ENCODE peak calls at places on chromosomes 6 and 20, in nine cellular contexts. K is neural crest cell, F is suprapubic skin, B is uterus, T is colonic mucosa, M is ovary, R is natural killer cell, E is omental fat pad, U is WERI-Rb-1. C is an unnamed sample.

GRCh38 chr6:168338777-168339176 is 19.2 kb upstream of the DACT2 start:
- DNase-seq in K (no peak), F (no peak), B (no peak), T (no peak), M (no peak), R (no peak), E (no peak), U (no peak), C (no peak)

GRCh38 chr6:154611847-154612246 is 101.4 kb upstream of the CNKSR3 start:
- DNase-seq in K (no peak), F (no peak), B (no peak), T (no peak), M (no peak), R (no peak), E (no peak), U (no peak), C (no peak)

GRCh38 chr20:62363920-62364851 is 2.9 kb downstream of the LAMA5 start:
- DNase-seq in K (no peak), F (no peak), B (peak; percentile 36), T (no peak), M (no peak), R (no peak), E (no peak), U (peak; percentile 48), C (no peak)

GRCh38 chr20:13223731-13224130 is 2.7 kb downstream of the ISM1 start:
- DNase-seq in K (no peak), F (no peak), B (no peak), T (no peak), M (no peak), R (no peak), E (no peak), U (no peak), C (no peak)

GRCh38 chr20:51389543-51389924 is 153.0 kb downstream of the NFATC2 start:
- DNase-seq in K (no peak), F (no peak), B (no peak), T (no peak), M (no peak), R (no peak), E (no peak), U (no peak), C (no peak)

GRCh38 chr6:114000066-114000465 is 29.1 kb upstream of the HDAC2 start:
- DNase-seq in K (no peak), F (no peak), B (no peak), T (no peak), M (no peak), R (no peak), E (no peak), U (no peak), C (peak; percentile 33)

GRCh38 chr20:45969712-45970634 is 2.0 kb downstream of the ZNF335 start:
- DNase-seq in K (no peak), F (peak; percentile 60), B (no peak), T (peak; percentile 56), M (no peak), R (no peak), E (peak; percentile 18), U (peak; percentile 41), C (no peak)

GRCh38 chr6:114327074-114327473 is 15.7 kb downstream of the HS3ST5 start:
- DNase-seq in K (no peak), F (no peak), B (no peak), T (no peak), M (no peak), R (no peak), E (no peak), U (no peak), C (no peak)

GRCh38 chr20:14845199-14846160 is 508.1 kb upstream of the FLRT3 start:
- DNase-seq in K (no peak), F (no peak), B (no peak), T (no peak), M (no peak), R (no peak), E (no peak), U (no peak), C (no peak)

GRCh38 chr20:24565952-24566351 is 96.5 kb downstream of the SYNDIG1 start:
- DNase-seq in K (no peak), F (no peak), B (no peak), T (no peak), M (no peak), R (no peak), E (no peak), U (no peak), C (no peak)

GRCh38 chr6:40376113-40376650 is 211.0 kb downstream of the LRFN2 start:
- DNase-seq in K (no peak), F (no peak), B (no peak), T (no peak), M (no peak), R (no peak), E (no peak), U (no peak), C (peak; percentile 33)

GRCh38 chr6:167580512-167580911 is 246.2 kb upstream of the AFDN start:
- DNase-seq in K (no peak), F (peak; percentile 38), B (no peak), T (no peak), M (no peak), R (no peak), E (no peak), U (no peak), C (no peak)

GRCh38 chr20:62537649-62538292 is 62.0 kb upstream of the GATA5 start:
- DNase-seq in K (no peak), F (no peak), B (no peak), T (no peak), M (no peak), R (no peak), E (no peak), U (no peak), C (no peak)

GRCh38 chr20:9407805-9408421 is 106.5 kb upstream of the LAMP5 start:
- DNase-seq in K (peak; percentile 70), F (no peak), B (peak; percentile 24), T (peak; percentile 65), M (peak; percentile 18), R (peak; percentile 16), E (peak; percentile 42), U (peak; percentile 60), C (peak; percentile 37)

GRCh38 chr6:39929733-39930461 is 4.4 kb downstream of the MOCS1 start:
- DNase-seq in K (no peak), F (no peak), B (no peak), T (no peak), M (no peak), R (no peak), E (no peak), U (no peak), C (peak; percentile 40)

GRCh38 chr6:77626431-77626830 is 26.4 kb upstream of the MEI4 start:
- DNase-seq in K (no peak), F (no peak), B (no peak), T (no peak), M (no peak), R (no peak), E (no peak), U (no peak), C (no peak)

GRCh38 chr6:99148111-99148510 is 200.4 kb upstream of the FBXL4 start:
- DNase-seq in K (no peak), F (no peak), B (no peak), T (no peak), M (no peak), R (no peak), E (no peak), U (no peak), C (no peak)

GRCh38 chr6:40907198-40907701 is 131.8 kb downstream of the UNC5CL start:
- DNase-seq in K (no peak), F (no peak), B (no peak), T (peak; percentile 25), M (no peak), R (no peak), E (no peak), U (no peak), C (peak; percentile 72)

GRCh38 chr20:42294976-42295375 is 676.8 kb upstream of the CHD6 start:
- DNase-seq in K (no peak), F (no peak), B (no peak), T (no peak), M (no peak), R (no peak), E (no peak), U (no peak), C (no peak)

DNA sequence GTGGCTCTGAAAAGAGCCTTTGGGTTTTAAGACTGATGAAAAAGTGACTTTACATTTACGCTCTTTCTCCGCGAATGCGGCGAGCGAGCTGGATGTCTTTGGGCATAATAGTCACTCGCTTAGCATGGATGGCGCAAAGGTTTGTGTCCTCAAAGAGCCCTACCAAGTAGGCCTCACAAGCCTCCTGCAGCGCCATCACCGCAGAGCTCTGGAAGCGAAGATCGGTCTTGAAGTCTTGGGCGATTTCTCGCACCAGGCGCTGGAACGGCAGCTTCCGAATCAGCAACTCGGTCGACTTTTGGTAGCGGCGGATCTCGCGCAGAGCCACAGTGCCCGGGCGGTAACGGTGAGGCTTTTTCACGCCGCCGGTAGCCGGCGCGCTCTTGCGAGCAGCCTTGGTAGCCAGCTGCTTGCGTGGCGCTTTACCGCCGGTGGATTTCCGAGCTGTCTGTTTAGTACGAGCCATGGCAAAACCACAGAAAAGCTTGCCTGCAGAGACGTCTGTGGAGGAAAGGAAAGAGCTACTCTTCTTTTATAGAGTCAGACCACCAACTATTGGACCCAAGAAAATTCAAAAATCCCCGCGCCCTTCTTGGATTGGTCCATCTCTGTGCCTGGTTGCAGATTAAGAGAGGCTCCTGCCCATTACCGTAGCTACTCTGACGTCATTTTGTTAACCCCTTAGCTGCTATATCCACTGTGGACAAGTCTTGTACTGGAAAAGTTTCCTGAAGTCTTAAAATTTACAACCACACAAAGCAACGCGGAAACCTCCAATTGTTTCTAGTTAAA is 55.4 kb upstream of the HFE start:
- DNase-seq in K (peak; percentile 86), F (no peak), B (peak; percentile 78), T (peak; percentile 97), M (peak; percentile 78), R (peak; percentile 83), E (peak; percentile 88), U (peak; percentile 97), C (peak; percentile 95)
- TF ChIP-seq CTCF in K (peak; percentile 32), F (no peak), B (no peak), T (no peak), M (no peak), R (no peak), E (no peak), U (peak; percentile 33), C (peak; percentile 31)

DNA sequence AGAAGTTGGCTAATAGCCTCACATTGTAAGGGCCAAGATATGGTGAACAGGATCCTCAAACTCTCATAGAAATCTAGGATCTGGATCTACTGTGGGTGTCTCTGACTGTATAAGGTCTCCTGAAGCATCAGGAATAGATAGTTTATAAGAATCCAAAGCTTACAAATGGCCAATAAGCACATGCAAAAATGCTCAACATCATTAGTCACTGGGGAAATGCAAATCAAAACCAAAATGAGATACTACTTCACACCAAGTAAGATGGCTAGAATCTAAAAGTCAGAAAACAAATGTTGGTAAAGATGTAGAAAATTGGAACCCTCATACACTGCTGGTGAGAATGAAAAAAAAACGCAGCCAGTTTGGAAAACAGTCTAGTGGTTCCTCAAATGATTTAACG is 14.3 kb upstream of the RNF182 start:
- DNase-seq in K (no peak), F (no peak), B (no peak), T (no peak), M (no peak), R (no peak), E (no peak), U (no peak), C (no peak)
- TF ChIP-seq CTCF in K (no peak), F (no peak), B (no peak), T (no peak), M (no peak), R (no peak), E (no peak), U (no peak), C (no peak)

GRCh38 chr6:89638320-89639195 is at the start of gene LYRM2:
- DNase-seq in K (peak; percentile 86), F (peak; percentile 96), B (peak; percentile 96), T (peak; percentile 96), M (peak; percentile 95), R (peak; percentile 90), E (peak; percentile 72), U (peak; percentile 96), C (no peak)
- TF ChIP-seq CTCF in K (no peak), F (no peak), B (peak; percentile 16), T (no peak), M (no peak), R (no peak), E (no peak), U (peak; percentile 5), C (no peak)

GRCh38 chr6:135087403-135087802 is 32.8 kb upstream of the HBS1L start:
- DNase-seq in K (no peak), F (no peak), B (no peak), T (no peak), M (no peak), R (no peak), E (no peak), U (peak; percentile 33), C (no peak)
- TF ChIP-seq CTCF in K (no peak), F (no peak), B (no peak), T (no peak), M (no peak), R (no peak), E (no peak), U (peak; percentile 46), C (peak; percentile 12)

C was measured in LNCaP clone FGC.